ENCODE peak calls at places on chromosome 12, in four cellular contexts. J, D, G and C are unnamed samples.

GRCh38 chr12:124390442-124391116 is 95.7 kb downstream of the RFLNA start:
- DNase-seq in D (peak; percentile 76), J (peak; percentile 87), G (no peak), C (peak; percentile 77)

GRCh38 chr12:5912437-5913334 is 32.4 kb downstream of the ANO2 start:
- DNase-seq in D (no peak), J (peak; percentile 41), G (no peak), C (no peak)

GRCh38 chr12:58557646-58558045 is 362.7 kb downstream of the LRIG3 start:
- DNase-seq in G (no peak), D (no peak), J (no peak), C (no peak)

GRCh38 chr12:52349196-52349595 is 18.1 kb downstream of the KRT85 start:
- DNase-seq in D (no peak), G (no peak), J (peak; percentile 3), C (no peak)

GRCh38 chr12:64894827-64895475 is 70.5 kb downstream of the TBC1D30 start:
- DNase-seq in D (no peak), J (no peak), G (no peak), C (no peak)

GRCh38 chr12:46523446-46523845 is 150.9 kb upstream of the SLC38A2 start:
- DNase-seq in D (no peak), J (no peak), G (no peak), C (no peak)

GRCh38 chr12:57803317-57803893 is 15.1 kb downstream of the AVIL start:
- DNase-seq in D (no peak), G (no peak), J (no peak), C (peak; percentile 51)

GRCh38 chr12:12358528-12358927 is 1.6 kb downstream of the BORCS5 start:
- DNase-seq in J (no peak), G (no peak), D (no peak), C (no peak)

GRCh38 chr12:53464685-53465084 is 12.8 kb downstream of the PCBP2 start:
- DNase-seq in D (no peak), J (no peak), G (no peak), C (no peak)

GRCh38 chr12:82058197-82058596 is 299.0 kb upstream of the PPFIA2 start:
- DNase-seq in J (no peak), D (no peak), G (no peak), C (no peak)

GRCh38 chr12:109951136-109951535 is 45.0 kb downstream of the GIT2 start:
- DNase-seq in J (no peak), D (no peak), G (no peak), C (no peak)

GRCh38 chr12:65728913-65729793 is 95.1 kb upstream of the HMGA2 start:
- DNase-seq in J (no peak), G (no peak), D (no peak), C (no peak)

GRCh38 chr12:61750604-61751003 is 509.6 kb upstream of the USP15 start:
- DNase-seq in G (no peak), D (no peak), J (no peak), C (no peak)

GRCh38 chr12:50246159-50246865 is 37.0 kb downstream of the LIMA1 start:
- DNase-seq in D (no peak), J (no peak), G (no peak), C (no peak)

GRCh38 chr12:42935756-42936155 is 346.2 kb upstream of the PRICKLE1 start:
- DNase-seq in D (no peak), J (no peak), G (no peak), C (no peak)

GRCh38 chr12:2267624-2268477 is 215.1 kb downstream of the CACNA1C start:
- DNase-seq in D (peak; percentile 71), J (peak; percentile 84), G (no peak), C (no peak)

GRCh38 chr12:93982847-93983315 is 165.5 kb upstream of the PLXNC1 start:
- DNase-seq in J (no peak), D (no peak), G (no peak), C (no peak)

GRCh38 chr12:102883204-102883799 is 33.7 kb downstream of the PAH start:
- DNase-seq in D (peak; percentile 38), G (peak; percentile 10), J (no peak), C (peak; percentile 44)

GRCh38 chr12:132170637-132171292 is 26.5 kb downstream of the NOC4L start:
- DNase-seq in G (no peak), J (no peak), D (no peak), C (no peak)

GRCh38 chr12:11815397-11815796 is 165.9 kb downstream of the ETV6 start:
- DNase-seq in D (no peak), G (no peak), J (no peak), C (no peak)

GRCh38 chr12:93889516-93890202 is 212.5 kb downstream of the CRADD start:
- DNase-seq in D (no peak), J (no peak), G (no peak), C (peak; percentile 62)

GRCh38 chr12:71958056-71958455 is 19.4 kb downstream of the TPH2 start:
- DNase-seq in D (no peak), J (no peak), G (no peak), C (no peak)

GRCh38 chr12:11765817-11766794 is 116.6 kb downstream of the ETV6 start:
- DNase-seq in J (no peak), G (no peak), D (no peak), C (peak; percentile 48)

GRCh38 chr12:123391546-123392343 is 7.8 kb downstream of the KMT5A start:
- DNase-seq in D (no peak), J (no peak), G (no peak), C (no peak)

GRCh38 chr12:75978677-75979076 is 52.9 kb downstream of the PHLDA1 start:
- DNase-seq in G (no peak), D (no peak), J (no peak), C (no peak)

GRCh38 chr12:131907379-131908081 is 13.1 kb downstream of the ULK1 start:
- DNase-seq in J (peak; percentile 59), G (no peak), D (no peak), C (peak; percentile 39)

GRCh38 chr12:79547044-79547734 is 143.6 kb downstream of the PAWR start:
- DNase-seq in G (no peak), J (no peak), D (no peak), C (no peak)
- H3K27ac ChIP-seq in G (no peak overlapping the region), J (peak overlapping the region; percentile 58), D (no peak overlapping the region), C (no peak overlapping the region)

DNA sequence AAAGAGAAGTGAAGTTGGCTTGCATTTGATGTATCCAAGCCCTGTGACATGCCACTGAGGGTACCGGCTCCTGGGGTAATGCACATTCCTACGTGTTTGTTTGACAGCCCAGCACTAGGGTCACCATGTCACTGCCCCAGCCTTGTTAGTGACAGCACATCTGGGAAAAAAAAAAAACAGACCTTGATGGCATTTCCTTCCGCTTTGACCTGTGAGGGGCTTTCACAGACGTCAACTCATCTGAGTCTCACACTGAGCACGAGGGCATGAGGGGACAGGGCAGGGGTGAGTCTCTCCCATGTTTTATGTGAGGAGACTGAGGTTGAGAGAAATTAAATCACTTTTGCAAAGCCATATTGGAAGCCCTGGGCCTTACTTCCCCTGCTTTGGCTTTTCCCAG is 111.5 kb downstream of the NUAK1 start:
- DNase-seq in G (no peak), J (no peak), D (no peak), C (no peak)
- H3K4me1 ChIP-seq in G (no peaks in the 10 kb centered on the region), J (peaks cover 13% of the 10 kb centered on the region), D (no peaks in the 10 kb centered on the region), C (no peaks in the 10 kb centered on the region)

GRCh38 chr12:40228727-40229126 is 3.9 kb downstream of the LRRK2 start:
- DNase-seq in D (no peak), J (no peak), G (no peak), C (no peak)
- H3K4me3 ChIP-seq in D (no peak overlapping the region), J (no peak overlapping the region), G (no peak overlapping the region), C (no peak overlapping the region)

DNA sequence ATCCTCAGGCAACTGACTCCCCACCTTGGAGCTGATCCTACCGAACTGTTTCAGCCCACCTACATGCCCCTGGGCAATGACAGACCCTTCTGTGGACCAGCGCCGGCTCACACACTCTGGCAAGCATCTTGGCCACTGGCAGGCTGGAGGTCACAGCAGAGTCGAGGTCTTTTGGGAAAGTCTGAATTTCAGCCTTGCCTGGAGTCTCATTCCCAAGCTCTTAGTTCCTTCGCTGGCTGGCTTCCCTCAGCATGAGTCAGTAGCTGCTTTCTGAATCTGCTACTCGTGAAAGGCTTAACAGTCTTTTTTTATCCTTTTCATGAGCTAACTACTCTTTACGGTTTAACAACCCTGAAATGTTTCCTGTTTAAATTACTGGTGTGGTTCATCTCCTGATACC is 44.5 kb downstream of the ASCL4 start:
- DNase-seq in D (no peak), G (no peak), J (no peak), C (no peak)
- H3K27ac ChIP-seq in D (no peak overlapping the region), G (no peak overlapping the region), J (no peak overlapping the region), C (no peak overlapping the region)